ENCODE peak calls at places on chromosomes 5 and 9, in six cellular contexts. One of them, this sample, is unnamed.

GRCh38 chr9:92426501-92426900 is 2.2 kb upstream of the OMD start:
- DNase-seq in WTC11: no peak
- DNase-seq in cardiac fibroblast: no peak
- DNase-seq in ovary: no peak
- DNase-seq in CD4-positive, alpha-beta T cell: no peak
- DNase-seq in endothelial cell: no peak
- DNase-seq in this sample: no peak

GRCh38 chr9:124555043-124555442 is 47.8 kb upstream of the NR5A1 start:
- DNase-seq in cardiac fibroblast: no peak
- DNase-seq in WTC11: no peak
- DNase-seq in CD4-positive, alpha-beta T cell: no peak
- DNase-seq in endothelial cell: no peak
- DNase-seq in ovary: no peak
- DNase-seq in this sample: no peak

GRCh38 chr5:12017037-12017436 is 112.8 kb upstream of the CTNND2 start:
- DNase-seq in WTC11: no peak
- DNase-seq in cardiac fibroblast: no peak
- DNase-seq in endothelial cell: no peak
- DNase-seq in CD4-positive, alpha-beta T cell: no peak
- DNase-seq in ovary: no peak
- DNase-seq in this sample: no peak

GRCh38 chr5:73853091-73853490 is 227.1 kb downstream of the ARHGEF28 start:
- DNase-seq in CD4-positive, alpha-beta T cell: no peak
- DNase-seq in endothelial cell: no peak
- DNase-seq in WTC11: no peak
- DNase-seq in ovary: no peak
- DNase-seq in cardiac fibroblast: no peak
- DNase-seq in this sample: no peak

GRCh38 chr9:124852829-124853531 is at the start of gene WDR38:
- DNase-seq in endothelial cell: peak; percentile 70
- DNase-seq in WTC11: peak; percentile 80
- DNase-seq in ovary: peak; percentile 82
- DNase-seq in cardiac fibroblast: peak; percentile 70
- DNase-seq in CD4-positive, alpha-beta T cell: peak; percentile 75
- DNase-seq in this sample: peak; percentile 53

GRCh38 chr5:34012791-34013190 is 4.9 kb upstream of the AMACR start:
- DNase-seq in WTC11: no peak
- DNase-seq in CD4-positive, alpha-beta T cell: no peak
- DNase-seq in ovary: no peak
- DNase-seq in endothelial cell: no peak
- DNase-seq in cardiac fibroblast: peak; percentile 87
- DNase-seq in this sample: no peak

GRCh38 chr5:10355071-10355889 is 1.8 kb downstream of the MARCHF6 start:
- DNase-seq in endothelial cell: no peak
- DNase-seq in ovary: no peak
- DNase-seq in cardiac fibroblast: no peak
- DNase-seq in WTC11: no peak
- DNase-seq in CD4-positive, alpha-beta T cell: no peak
- DNase-seq in this sample: no peak

GRCh38 chr5:143471666-143472411 is 68.4 kb upstream of the NR3C1 start:
- DNase-seq in CD4-positive, alpha-beta T cell: no peak
- DNase-seq in ovary: no peak
- DNase-seq in cardiac fibroblast: peak; percentile 17
- DNase-seq in WTC11: no peak
- DNase-seq in endothelial cell: no peak
- DNase-seq in this sample: no peak

GRCh38 chr5:141811287-141812155 is 66.7 kb downstream of the PCDH1 start:
- DNase-seq in ovary: no peak
- DNase-seq in WTC11: peak; percentile 80
- DNase-seq in CD4-positive, alpha-beta T cell: peak; percentile 41
- DNase-seq in cardiac fibroblast: no peak
- DNase-seq in endothelial cell: peak; percentile 38
- DNase-seq in this sample: peak; percentile 46

GRCh38 chr5:4862500-4862899 is 277.6 kb upstream of the ADAMTS16 start:
- DNase-seq in ovary: no peak
- DNase-seq in cardiac fibroblast: peak; percentile 58
- DNase-seq in WTC11: no peak
- DNase-seq in endothelial cell: no peak
- DNase-seq in CD4-positive, alpha-beta T cell: no peak
- DNase-seq in this sample: no peak

GRCh38 chr5:134510970-134511795 is 14.3 kb upstream of the JADE2 start:
- DNase-seq in CD4-positive, alpha-beta T cell: no peak
- DNase-seq in cardiac fibroblast: peak; percentile 33
- DNase-seq in ovary: no peak
- DNase-seq in WTC11: peak; percentile 44
- DNase-seq in endothelial cell: no peak
- DNase-seq in this sample: no peak

GRCh38 chr5:174052636-174053035 is 7.1 kb downstream of the NSG2 start:
- DNase-seq in ovary: no peak
- DNase-seq in endothelial cell: no peak
- DNase-seq in CD4-positive, alpha-beta T cell: no peak
- DNase-seq in cardiac fibroblast: no peak
- DNase-seq in WTC11: no peak
- DNase-seq in this sample: no peak

GRCh38 chr9:134707031-134707680 is 65.6 kb downstream of the COL5A1 start:
- DNase-seq in cardiac fibroblast: peak; percentile 95
- DNase-seq in WTC11: no peak
- DNase-seq in endothelial cell: no peak
- DNase-seq in ovary: peak; percentile 89
- DNase-seq in CD4-positive, alpha-beta T cell: no peak
- DNase-seq in this sample: no peak

GRCh38 chr9:127661342-127661741 is 45.4 kb upstream of the CFAP157 start:
- DNase-seq in cardiac fibroblast: peak; percentile 6
- DNase-seq in ovary: peak; percentile 56
- DNase-seq in WTC11: no peak
- DNase-seq in CD4-positive, alpha-beta T cell: no peak
- DNase-seq in endothelial cell: no peak
- DNase-seq in this sample: peak; percentile 56

GRCh38 chr5:96209829-96210228 is 223.2 kb downstream of the PCSK1 start:
- DNase-seq in CD4-positive, alpha-beta T cell: no peak
- DNase-seq in ovary: no peak
- DNase-seq in endothelial cell: no peak
- DNase-seq in cardiac fibroblast: peak; percentile 33
- DNase-seq in WTC11: no peak
- DNase-seq in this sample: no peak

GRCh38 chr5:10249948-10250803 is at the start of gene CCT5:
- DNase-seq in CD4-positive, alpha-beta T cell: peak; percentile 87
- DNase-seq in endothelial cell: peak; percentile 78
- DNase-seq in ovary: peak; percentile 90
- DNase-seq in cardiac fibroblast: peak; percentile 100
- DNase-seq in WTC11: peak; percentile 79
- DNase-seq in this sample: peak; percentile 83

GRCh38 chr5:38051711-38052508 is 206.4 kb upstream of the EGFLAM start:
- DNase-seq in endothelial cell: no peak
- DNase-seq in WTC11: no peak
- DNase-seq in ovary: no peak
- DNase-seq in cardiac fibroblast: no peak
- DNase-seq in CD4-positive, alpha-beta T cell: no peak
- DNase-seq in this sample: no peak

GRCh38 chr9:4494337-4494736 is 4.1 kb downstream of the SLC1A1 start:
- DNase-seq in CD4-positive, alpha-beta T cell: no peak
- DNase-seq in WTC11: no peak
- DNase-seq in ovary: no peak
- DNase-seq in endothelial cell: no peak
- DNase-seq in cardiac fibroblast: no peak
- DNase-seq in this sample: no peak

GRCh38 chr5:78899922-78900362 is 85.2 kb downstream of the ARSB start:
- DNase-seq in CD4-positive, alpha-beta T cell: no peak
- DNase-seq in endothelial cell: peak; percentile 57
- DNase-seq in ovary: no peak
- DNase-seq in WTC11: peak; percentile 74
- DNase-seq in cardiac fibroblast: peak; percentile 74
- DNase-seq in this sample: no peak

GRCh38 chr9:129256959-129257713 is 79.1 kb upstream of the IER5L start:
- DNase-seq in WTC11: no peak
- DNase-seq in cardiac fibroblast: no peak
- DNase-seq in ovary: peak; percentile 29
- DNase-seq in CD4-positive, alpha-beta T cell: no peak
- DNase-seq in endothelial cell: no peak
- DNase-seq in this sample: no peak

GRCh38 chr5:138918680-138919079 is 43.5 kb upstream of the LRRTM2 start:
- DNase-seq in WTC11: no peak
- DNase-seq in cardiac fibroblast: no peak
- DNase-seq in ovary: no peak
- DNase-seq in endothelial cell: no peak
- DNase-seq in CD4-positive, alpha-beta T cell: no peak
- DNase-seq in this sample: no peak

GRCh38 chr9:105608685-105609598 is 51.0 kb downstream of the FKTN start:
- DNase-seq in cardiac fibroblast: peak; percentile 70
- DNase-seq in WTC11: no peak
- DNase-seq in CD4-positive, alpha-beta T cell: no peak
- DNase-seq in endothelial cell: no peak
- DNase-seq in ovary: no peak
- DNase-seq in this sample: no peak

DNA sequence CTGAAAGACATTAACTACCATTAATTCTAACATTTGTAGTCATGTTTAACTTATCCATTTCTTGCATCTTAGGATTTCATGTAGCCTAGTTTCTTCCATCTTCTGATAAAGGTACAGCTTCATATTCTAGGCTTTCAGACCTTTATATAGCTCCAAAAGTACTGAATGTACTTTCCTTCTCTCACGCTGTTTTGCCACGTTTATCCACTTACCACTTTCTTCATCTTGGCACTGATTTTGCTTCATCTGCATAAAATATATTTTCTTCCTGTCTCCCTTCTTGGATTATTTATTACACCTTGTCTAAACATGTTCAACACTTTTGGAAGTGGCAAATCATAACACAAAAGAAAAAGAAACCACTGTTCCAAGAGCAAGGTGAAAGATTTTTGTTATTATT is 553.8 kb downstream of the DTWD2 start:
- DNase-seq in WTC11: no peak
- DNase-seq in endothelial cell: no peak
- DNase-seq in CD4-positive, alpha-beta T cell: no peak
- DNase-seq in cardiac fibroblast: no peak
- DNase-seq in ovary: no peak
- DNase-seq in this sample: no peak
- TF ChIP-seq CTCF in WTC11: no peak
- TF ChIP-seq CTCF in endothelial cell: no peak
- TF ChIP-seq CTCF in CD4-positive, alpha-beta T cell: no peak
- TF ChIP-seq CTCF in cardiac fibroblast: no peak
- TF ChIP-seq CTCF in ovary: no peak
- TF ChIP-seq CTCF in this sample: no peak

GRCh38 chr9:70981312-70981711 is 140.1 kb downstream of the TRPM3 start:
- DNase-seq in ovary: no peak
- DNase-seq in endothelial cell: no peak
- DNase-seq in cardiac fibroblast: no peak
- DNase-seq in CD4-positive, alpha-beta T cell: no peak
- DNase-seq in WTC11: no peak
- DNase-seq in this sample: no peak
- TF ChIP-seq CTCF in ovary: no peak
- TF ChIP-seq CTCF in endothelial cell: no peak
- TF ChIP-seq CTCF in cardiac fibroblast: no peak
- TF ChIP-seq CTCF in CD4-positive, alpha-beta T cell: no peak
- TF ChIP-seq CTCF in WTC11: no peak
- TF ChIP-seq CTCF in this sample: no peak

DNA sequence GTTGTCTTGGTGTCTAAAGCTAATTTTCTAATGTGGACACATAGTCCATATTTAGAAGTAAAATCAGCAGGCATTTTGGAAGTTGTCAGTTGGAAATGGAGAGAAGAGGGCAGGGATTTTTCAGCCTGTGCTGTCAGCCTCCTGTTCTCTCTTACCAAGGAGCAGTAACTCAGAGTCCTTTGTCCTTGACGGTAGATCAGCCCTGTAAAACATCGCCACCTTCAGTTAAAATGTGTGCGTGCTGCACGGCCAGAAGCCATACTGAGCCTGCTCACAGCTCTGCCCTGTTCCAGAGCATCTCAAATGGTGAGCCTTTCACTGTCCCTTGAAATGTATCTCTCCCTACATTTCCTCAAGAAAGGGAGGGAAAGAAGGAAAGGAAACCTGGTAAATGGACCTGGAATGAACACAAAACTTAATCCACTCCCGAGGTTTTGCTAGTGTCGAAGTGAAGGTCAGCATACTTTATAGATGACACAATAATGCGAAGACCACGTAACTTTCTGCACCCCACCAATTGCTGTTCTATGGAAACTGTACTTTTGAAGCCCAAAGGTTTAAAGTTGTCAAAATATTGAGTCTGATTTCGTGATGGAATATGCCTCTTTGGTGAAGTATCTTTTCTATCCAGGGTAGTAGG is 103.6 kb downstream of the SNCAIP start:
- DNase-seq in cardiac fibroblast: peak; percentile 84
- DNase-seq in WTC11: peak; percentile 71
- DNase-seq in ovary: peak; percentile 67
- DNase-seq in CD4-positive, alpha-beta T cell: no peak
- DNase-seq in endothelial cell: peak; percentile 60
- DNase-seq in this sample: peak; percentile 56
- TF ChIP-seq CTCF in cardiac fibroblast: peak; percentile 80
- TF ChIP-seq CTCF in WTC11: peak; percentile 34
- TF ChIP-seq CTCF in ovary: peak; percentile 67
- TF ChIP-seq CTCF in CD4-positive, alpha-beta T cell: no peak
- TF ChIP-seq CTCF in endothelial cell: no peak
- TF ChIP-seq CTCF in this sample: peak; percentile 58

GRCh38 chr9:99103909-99104458 is 929 bp upstream of the TGFBR1 start:
- DNase-seq in ovary: no peak
- DNase-seq in CD4-positive, alpha-beta T cell: no peak
- DNase-seq in WTC11: no peak
- DNase-seq in cardiac fibroblast: peak; percentile 45
- DNase-seq in endothelial cell: no peak
- DNase-seq in this sample: no peak

GRCh38 chr9:99105152-99106043 is 485 bp downstream of the TGFBR1 start:
- DNase-seq in endothelial cell: peak; percentile 80
- DNase-seq in cardiac fibroblast: peak; percentile 86
- DNase-seq in CD4-positive, alpha-beta T cell: peak; percentile 39
- DNase-seq in ovary: peak; percentile 77
- DNase-seq in WTC11: peak; percentile 60
- DNase-seq in this sample: no peak

GRCh38 chr9:99106044-99106375 is 1.1 kb downstream of the TGFBR1 start:
- DNase-seq in WTC11: no peak
- DNase-seq in CD4-positive, alpha-beta T cell: no peak
- DNase-seq in ovary: no peak
- DNase-seq in cardiac fibroblast: no peak
- DNase-seq in endothelial cell: no peak
- DNase-seq in this sample: no peak

GRCh38 chr9:99103505-99103904 is 1.4 kb upstream of the TGFBR1 start:
- DNase-seq in WTC11: no peak
- DNase-seq in cardiac fibroblast: no peak
- DNase-seq in ovary: peak; percentile 24
- DNase-seq in endothelial cell: no peak
- DNase-seq in CD4-positive, alpha-beta T cell: no peak
- DNase-seq in this sample: no peak

DNA sequence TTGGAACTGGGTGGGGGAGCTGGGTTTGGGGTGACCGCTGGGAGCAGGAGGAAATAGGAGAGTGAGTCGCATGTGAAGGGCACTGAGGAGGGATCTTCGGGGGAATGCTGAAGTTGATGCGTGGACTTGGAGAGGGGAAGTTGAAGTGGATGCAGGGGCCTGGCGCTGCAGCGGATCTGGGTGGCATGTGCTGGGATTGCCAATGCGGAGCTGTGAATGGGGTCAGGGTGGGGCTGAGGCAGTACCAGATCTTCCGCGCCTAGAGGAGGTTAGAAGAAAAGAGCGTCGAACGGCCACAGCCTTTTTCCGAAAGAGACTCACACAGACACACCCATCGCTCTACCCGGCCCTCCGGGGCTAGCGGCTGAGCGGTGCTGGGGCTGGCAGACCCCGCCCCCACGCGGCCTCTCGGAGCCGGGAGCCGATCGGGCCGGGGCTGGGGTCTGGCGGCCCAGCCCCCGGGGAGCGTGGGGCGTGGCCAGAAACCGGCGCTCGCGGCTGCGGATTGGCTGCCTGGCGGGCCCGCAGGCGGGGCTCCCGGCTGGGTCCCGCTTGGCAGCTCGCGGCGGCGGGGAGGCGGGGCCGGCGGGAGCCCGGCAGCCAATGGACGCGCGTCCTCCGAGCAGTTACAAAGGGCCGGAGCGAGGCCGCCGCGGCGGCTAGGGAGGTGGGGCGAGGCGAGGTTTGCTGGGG is at the start of gene TGFBR1:
- DNase-seq in cardiac fibroblast: peak; percentile 95
- DNase-seq in WTC11: peak; percentile 94
- DNase-seq in ovary: peak; percentile 94
- DNase-seq in CD4-positive, alpha-beta T cell: peak; percentile 90
- DNase-seq in endothelial cell: peak; percentile 97
- DNase-seq in this sample: peak; percentile 95
- TF ChIP-seq CTCF in cardiac fibroblast: no peak
- TF ChIP-seq CTCF in WTC11: no peak
- TF ChIP-seq CTCF in ovary: peak; percentile 20
- TF ChIP-seq CTCF in CD4-positive, alpha-beta T cell: no peak
- TF ChIP-seq CTCF in endothelial cell: no peak
- TF ChIP-seq CTCF in this sample: peak; percentile 47